ENCODE peak calls at places on chromosome 22, in seven cellular contexts. A, W, T, H, P, Z and Q are unnamed samples.

GRCh38 chr22:22703715-22704114 is 59.3 kb downstream of the GGTLC2 start:
- DNase-seq in P (no peak), W (no peak), H (no peak), A (no peak), T (no peak), Z (peak; percentile 25), Q (no peak)

GRCh38 chr22:37514526-37515051 is 4.6 kb downstream of the CARD10 start:
- DNase-seq in A (no peak), Z (no peak), P (no peak), W (no peak), T (no peak), H (no peak), Q (no peak)

GRCh38 chr22:26734339-26735018 is 77.1 kb downstream of the MIAT start:
- DNase-seq in Z (no peak), T (no peak), P (no peak), W (no peak), A (no peak), H (no peak), Q (no peak)

GRCh38 chr22:20549232-20549841 is 41.9 kb downstream of the MED15 start:
- DNase-seq in H (peak; percentile 26), T (no peak), P (no peak), A (no peak), Z (peak; percentile 27), W (no peak), Q (no peak)

GRCh38 chr22:18070556-18071306 is 7.1 kb upstream of the PEX26 start:
- DNase-seq in Z (no peak), W (no peak), P (no peak), T (peak; percentile 77), H (peak; percentile 24), A (no peak), Q (no peak)

GRCh38 chr22:50269573-50270301 is 443 bp downstream of the MAPK11 start:
- DNase-seq in W (peak; percentile 15), T (no peak), Z (peak; percentile 55), A (peak; percentile 28), H (no peak), P (no peak), Q (no peak)

GRCh38 chr22:23237841-23238240 is 57.5 kb downstream of the BCR start:
- DNase-seq in T (no peak), H (no peak), A (no peak), P (no peak), Z (no peak), W (no peak), Q (no peak)

GRCh38 chr22:36027960-36028645 is 521 bp downstream of the RBFOX2 start:
- DNase-seq in W (peak; percentile 19), H (peak; percentile 74), T (no peak), Z (no peak), A (no peak), P (peak; percentile 41), Q (peak; percentile 31)

GRCh38 chr22:27800250-27801131 is 1.1 kb downstream of the MN1 start:
- DNase-seq in P (no peak), W (no peak), A (no peak), H (no peak), Z (no peak), T (no peak), Q (no peak)

GRCh38 chr22:27331526-27332281 is 469.9 kb downstream of the MN1 start:
- DNase-seq in P (no peak), T (peak; percentile 21), W (no peak), Z (peak; percentile 17), A (no peak), H (peak; percentile 77), Q (peak; percentile 51)

GRCh38 chr22:44685384-44686056 is 16.5 kb upstream of the PRR5 start:
- DNase-seq in Z (peak; percentile 73), W (peak; percentile 18), P (peak; percentile 85), H (peak; percentile 72), A (peak; percentile 74), T (peak; percentile 95), Q (peak; percentile 62)

GRCh38 chr22:27804683-27805297 is 3.2 kb upstream of the MN1 start:
- DNase-seq in T (peak; percentile 41), W (peak; percentile 16), A (no peak), H (peak; percentile 91), P (peak; percentile 64), Z (peak; percentile 59), Q (peak; percentile 46)

GRCh38 chr22:27632451-27633295 is 168.9 kb downstream of the MN1 start:
- DNase-seq in T (peak; percentile 75), Z (no peak), W (peak; percentile 1), H (no peak), A (no peak), P (no peak), Q (no peak)

GRCh38 chr22:30305519-30305905 is 16.2 kb upstream of the CASTOR1 start:
- DNase-seq in A (no peak), T (no peak), H (no peak), Z (no peak), W (no peak), P (peak; percentile 73), Q (no peak)

GRCh38 chr22:38924197-38924952 is 33.0 kb upstream of the APOBEC3A start:
- DNase-seq in W (peak; percentile 88), A (no peak), H (no peak), T (peak; percentile 79), Z (peak; percentile 93), P (peak; percentile 90), Q (peak; percentile 89)